ENCODE peak calls at places on chromosomes 13 and 19, in four cellular contexts. I is tibial nerve, Q is neural progenitor cell, W is left ventricle myocardium inferior. R is an unnamed sample. For H3K9me3, the result is how much of the 10 kb centered on the place peaks cover.

GRCh38 chr19:39444598-39445257 is 654 bp upstream of the SUPT5H start:
- DNase-seq in I (no peak), Q (no peak), W (no peak), R (no peak)

GRCh38 chr13:52815330-52815729 is 33.1 kb downstream of the PCDH8 start:
- DNase-seq in I (no peak), Q (no peak), W (no peak), R (no peak)

GRCh38 chr19:41192574-41193419 is at the start of gene CYP2S1:
- DNase-seq in I (no peak), Q (peak), W (no peak), R (peak)

GRCh38 chr13:97600438-97601080 is 166.6 kb downstream of the RAP2A start:
- DNase-seq in I (no peak), Q (no peak), W (no peak), R (no peak)

GRCh38 chr13:110261166-110262081 is 45.5 kb downstream of the COL4A1 start:
- DNase-seq in I (no peak), Q (peak), W (no peak), R (no peak)

GRCh38 chr19:49567722-49568454 is 12.5 kb downstream of the NOSIP start:
- DNase-seq in I (no peak), Q (no peak), W (no peak), R (peak)

GRCh38 chr13:45538382-45538781 is 73.6 kb downstream of the COG3 start:
- DNase-seq in I (no peak), Q (peak), W (no peak), R (no peak)

GRCh38 chr13:88926890-88927502 is 1255.8 kb downstream of the SLITRK5 start:
- DNase-seq in I (no peak), Q (no peak), W (no peak), R (no peak)

GRCh38 chr13:100100115-100100879 is 11.4 kb downstream of the PCCA start:
- DNase-seq in I (peak), Q (no peak), W (no peak), R (no peak)

GRCh38 chr13:50576156-50576555 is 267.3 kb downstream of the DLEU7 start:
- DNase-seq in I (no peak), Q (no peak), W (no peak), R (no peak)

GRCh38 chr19:53868091-53868891 is 608 bp downstream of the MYADM start:
- DNase-seq in I (no peak), Q (peak), W (peak), R (peak)

GRCh38 chr19:10228925-10229324 is 2.2 kb downstream of the S1PR2 start:
- DNase-seq in I (peak), Q (peak), W (no peak), R (peak)

GRCh38 chr19:22606954-22607652 is 27.0 kb upstream of the ZNF492 start:
- DNase-seq in I (no peak), Q (no peak), W (no peak), R (no peak)

GRCh38 chr13:22866221-22866620 is 314.6 kb upstream of the SGCG start:
- DNase-seq in I (no peak), Q (no peak), W (no peak), R (no peak)

GRCh38 chr19:54875506-54875905 is 1.5 kb downstream of the FCAR start:
- DNase-seq in I (no peak), Q (no peak), W (no peak), R (no peak)

GRCh38 chr19:39408392-39409206 is 2.0 kb downstream of the ZFP36 start:
- DNase-seq in I (peak), Q (peak), W (no peak), R (peak)

GRCh38 chr13:105920375-105920774 is 615.1 kb downstream of the EFNB2 start:
- DNase-seq in I (no peak), Q (peak), W (no peak), R (no peak)

GRCh38 chr13:111573362-111573761 is 252.9 kb downstream of the TEX29 start:
- DNase-seq in I (no peak), Q (no peak), W (no peak), R (no peak)

GRCh38 chr19:3551808-3552095 is 5.6 kb downstream of the MFSD12 start:
- DNase-seq in I (no peak), Q (no peak), W (no peak), R (no peak)

GRCh38 chr13:24243311-24243710 is 66.1 kb upstream of the C1QTNF9 start:
- DNase-seq in I (no peak), Q (no peak), W (no peak), R (no peak)

GRCh38 chr19:6288737-6289136 is 9.0 kb upstream of the MLLT1 start:
- DNase-seq in I (no peak), Q (no peak), W (no peak), R (no peak)

GRCh38 chr19:6287269-6287885 is 7.6 kb upstream of the MLLT1 start:
- DNase-seq in I (no peak), Q (no peak), W (no peak), R (no peak)

GRCh38 chr19:6286676-6287075 is 6.9 kb upstream of the MLLT1 start:
- DNase-seq in I (no peak), Q (no peak), W (no peak), R (no peak)

GRCh38 chr19:6297202-6297601 is 17.4 kb upstream of the MLLT1 start:
- DNase-seq in I (no peak), Q (no peak), W (no peak), R (no peak)

DNA sequence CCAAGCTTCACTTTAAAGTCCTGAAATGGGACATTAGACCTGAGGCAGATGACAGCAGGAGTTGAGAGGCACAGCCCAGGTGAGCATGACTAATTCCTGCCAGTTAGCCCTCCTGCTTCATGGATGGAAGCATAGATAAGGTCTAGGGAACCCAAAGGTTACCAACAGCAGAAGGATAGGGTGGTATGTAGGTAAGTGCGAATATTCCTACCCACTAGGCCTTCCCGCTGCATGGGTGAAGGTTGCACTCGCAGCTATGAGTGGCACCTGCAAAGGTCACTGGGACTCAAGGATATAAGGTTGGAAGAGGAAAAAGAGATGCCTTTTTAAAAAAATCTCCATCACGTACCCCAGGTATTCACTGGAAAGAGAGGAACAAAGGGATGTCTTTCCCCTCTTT is 12.2 kb upstream of the MLLT1 start:
- DNase-seq in I (no peak), Q (peak), W (no peak), R (no peak)
- H3K9me3 ChIP-seq in I (under half), Q (under half), W (half or more), R (under half)

DNA sequence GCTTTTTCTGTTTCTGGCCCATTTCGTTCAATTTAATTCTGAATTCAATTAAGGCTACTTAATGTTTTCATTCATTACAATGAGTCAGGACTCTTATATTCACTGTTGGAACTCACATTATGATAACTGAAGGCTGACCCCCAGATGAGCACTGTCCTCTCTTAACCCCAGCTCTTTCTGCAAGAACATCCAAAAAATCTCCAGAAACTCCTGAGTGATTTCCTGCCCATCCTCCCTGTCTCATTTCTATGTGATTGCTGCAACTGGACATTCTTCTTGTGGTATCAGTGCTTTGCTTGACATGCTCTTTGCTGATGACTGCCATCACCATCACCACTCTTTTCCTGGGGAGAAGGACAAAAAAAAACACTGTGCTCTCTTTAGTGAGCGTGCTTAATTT is 240.3 kb downstream of the SPRY2 start:
- DNase-seq in I (no peak), Q (no peak), W (no peak), R (no peak)
- H3K27ac ChIP-seq in I (no peak), Q (no peak), W (no peak), R (no peak)

GRCh38 chr13:74573654-74574053 is 439.4 kb upstream of the KLF12 start:
- DNase-seq in I (no peak), Q (peak), W (peak), R (no peak)

GRCh38 chr13:74576504-74576903 is 442.3 kb upstream of the KLF12 start:
- DNase-seq in I (no peak), Q (no peak), W (no peak), R (no peak)

GRCh38 chr13:74575729-74576125 is 441.5 kb upstream of the KLF12 start:
- DNase-seq in I (peak), Q (peak), W (peak), R (peak)

GRCh38 chr13:74571811-74572210 is 437.6 kb upstream of the KLF12 start:
- DNase-seq in I (no peak), Q (no peak), W (no peak), R (no peak)

GRCh38 chr13:74574964-74575728 is 440.9 kb upstream of the KLF12 start:
- DNase-seq in I (no peak), Q (no peak), W (no peak), R (no peak)
- H3K4me3 ChIP-seq in I (peak), Q (peak), W (peak), R (no peak)

DNA sequence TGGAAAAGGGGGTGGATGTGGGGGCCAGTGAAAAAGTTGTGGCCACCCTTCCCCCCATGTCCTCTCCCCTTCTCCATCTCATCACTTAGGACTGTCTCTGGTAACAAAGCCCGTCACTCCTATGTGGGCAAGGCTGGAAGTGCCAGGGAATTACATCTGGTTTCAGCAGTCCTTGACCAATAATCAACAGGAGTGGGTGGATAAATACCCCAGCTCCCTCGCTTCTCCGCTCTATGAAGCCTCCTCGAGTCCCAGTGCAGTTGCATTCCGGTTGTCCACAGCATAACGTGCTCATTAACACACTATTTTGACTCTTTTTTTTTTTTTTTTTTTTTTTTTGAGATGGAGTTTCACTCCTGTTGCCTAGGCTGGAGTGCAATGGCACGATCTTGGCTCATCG is 31.5 kb downstream of the MYO1F start:
- DNase-seq in I (no peak), Q (no peak), W (no peak), R (no peak)
- H3K9me3 ChIP-seq in I (under half), Q (under half), W (under half), R (under half)

DNA sequence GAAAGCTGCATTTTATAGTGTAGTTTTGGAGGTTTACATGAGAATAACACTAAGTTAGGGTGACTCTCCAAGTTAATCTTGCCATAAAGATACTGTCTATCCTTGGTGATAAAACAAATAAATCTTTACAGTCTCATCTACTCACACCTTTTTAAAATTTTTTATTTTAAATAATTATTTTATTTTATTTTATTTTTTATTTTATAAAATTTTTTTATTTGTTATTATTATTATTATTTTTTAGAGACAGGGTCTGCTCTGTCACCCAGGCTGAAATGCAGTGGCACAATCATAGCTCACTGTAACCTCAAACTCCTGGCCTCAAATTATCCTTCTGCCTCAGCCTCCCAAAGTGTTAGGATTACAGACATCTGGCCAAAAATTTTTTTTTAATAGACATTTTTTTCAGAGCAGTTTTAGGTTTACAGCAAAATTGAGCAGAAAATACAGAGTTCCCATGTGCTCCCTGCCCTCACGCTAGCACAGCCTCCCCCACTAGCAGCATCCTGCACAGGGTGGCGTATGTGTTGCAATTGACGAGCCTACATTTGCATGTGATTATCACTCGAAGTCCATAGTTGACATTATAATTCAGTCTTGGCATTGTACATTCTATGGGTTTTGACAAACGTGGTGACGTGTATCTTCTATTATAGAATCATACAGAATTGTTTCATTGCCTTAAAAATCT is 41.0 kb downstream of the RASL11A start:
- DNase-seq in I (no peak), Q (no peak), W (no peak), R (no peak)
- H3K27ac ChIP-seq in I (no peak), Q (no peak), W (no peak), R (no peak)

R was measured in CD4-positive, alpha-beta memory T cell.